ENCODE peak calls at places on chromosomes 12 and 14, in four cellular contexts. One of them, this sample, is unnamed.

GRCh38 chr12:466039-466438 is 6.3 kb downstream of the B4GALNT3 start:
- DNase-seq in NCI-H1105 treated with DMSO at 0.1 percent for 48 hours: no peak
- DNase-seq in activated CD4-positive, CD25-positive, alpha-beta regulatory T cell: no peak
- DNase-seq in Daoy: no peak
- DNase-seq in this sample: no peak

GRCh38 chr12:89064780-89065179 is 287.5 kb downstream of the DUSP6 start:
- DNase-seq in NCI-H1105 treated with DMSO at 0.1 percent for 48 hours: no peak
- DNase-seq in activated CD4-positive, CD25-positive, alpha-beta regulatory T cell: no peak
- DNase-seq in Daoy: peak; percentile 77
- DNase-seq in this sample: no peak

GRCh38 chr14:34766611-34767010 is 52.2 kb upstream of the CFL2 start:
- DNase-seq in NCI-H1105 treated with DMSO at 0.1 percent for 48 hours: no peak
- DNase-seq in activated CD4-positive, CD25-positive, alpha-beta regulatory T cell: no peak
- DNase-seq in Daoy: no peak
- DNase-seq in this sample: no peak

GRCh38 chr12:76085159-76085868 is 829 bp upstream of the NAP1L1 start:
- DNase-seq in NCI-H1105 treated with DMSO at 0.1 percent for 48 hours: no peak
- DNase-seq in activated CD4-positive, CD25-positive, alpha-beta regulatory T cell: no peak
- DNase-seq in Daoy: peak; percentile 55
- DNase-seq in this sample: no peak

GRCh38 chr12:68349921-68350606 is 17.9 kb upstream of the MDM1 start:
- DNase-seq in NCI-H1105 treated with DMSO at 0.1 percent for 48 hours: peak; percentile 98
- DNase-seq in activated CD4-positive, CD25-positive, alpha-beta regulatory T cell: no peak
- DNase-seq in Daoy: peak; percentile 35
- DNase-seq in this sample: peak; percentile 79

GRCh38 chr14:68884031-68885030 is 91.5 kb upstream of the ZFP36L1 start:
- DNase-seq in NCI-H1105 treated with DMSO at 0.1 percent for 48 hours: no peak
- DNase-seq in activated CD4-positive, CD25-positive, alpha-beta regulatory T cell: no peak
- DNase-seq in Daoy: peak; percentile 55
- DNase-seq in this sample: peak; percentile 53

GRCh38 chr14:60721331-60722162 is 2.6 kb downstream of the SIX4 start:
- DNase-seq in NCI-H1105 treated with DMSO at 0.1 percent for 48 hours: peak; percentile 48
- DNase-seq in activated CD4-positive, CD25-positive, alpha-beta regulatory T cell: peak; percentile 23
- DNase-seq in Daoy: peak; percentile 86
- DNase-seq in this sample: peak; percentile 34

GRCh38 chr14:23344481-23344880 is 8.2 kb downstream of the SLC22A17 start:
- DNase-seq in NCI-H1105 treated with DMSO at 0.1 percent for 48 hours: no peak
- DNase-seq in activated CD4-positive, CD25-positive, alpha-beta regulatory T cell: no peak
- DNase-seq in Daoy: no peak
- DNase-seq in this sample: no peak

GRCh38 chr12:42039146-42039545 is 105.5 kb downstream of the GXYLT1 start:
- DNase-seq in NCI-H1105 treated with DMSO at 0.1 percent for 48 hours: no peak
- DNase-seq in activated CD4-positive, CD25-positive, alpha-beta regulatory T cell: no peak
- DNase-seq in Daoy: peak; percentile 17
- DNase-seq in this sample: no peak

GRCh38 chr12:117098361-117099217 is 627 bp downstream of the TESC start:
- DNase-seq in NCI-H1105 treated with DMSO at 0.1 percent for 48 hours: no peak
- DNase-seq in activated CD4-positive, CD25-positive, alpha-beta regulatory T cell: no peak
- DNase-seq in Daoy: no peak
- DNase-seq in this sample: no peak

GRCh38 chr12:66103011-66103913 is 27.3 kb downstream of the LLPH start:
- DNase-seq in NCI-H1105 treated with DMSO at 0.1 percent for 48 hours: no peak
- DNase-seq in activated CD4-positive, CD25-positive, alpha-beta regulatory T cell: no peak
- DNase-seq in Daoy: peak; percentile 17
- DNase-seq in this sample: no peak

GRCh38 chr12:47082963-47083621 is 3.3 kb upstream of the AMIGO2 start:
- DNase-seq in NCI-H1105 treated with DMSO at 0.1 percent for 48 hours: no peak
- DNase-seq in activated CD4-positive, CD25-positive, alpha-beta regulatory T cell: no peak
- DNase-seq in Daoy: peak; percentile 92
- DNase-seq in this sample: no peak

GRCh38 chr12:62977419-62977818 is 42.5 kb upstream of the PPM1H start:
- DNase-seq in NCI-H1105 treated with DMSO at 0.1 percent for 48 hours: no peak
- DNase-seq in activated CD4-positive, CD25-positive, alpha-beta regulatory T cell: no peak
- DNase-seq in Daoy: peak; percentile 74
- DNase-seq in this sample: no peak

GRCh38 chr14:28626780-28627179 is 139.8 kb upstream of the FOXG1 start:
- DNase-seq in NCI-H1105 treated with DMSO at 0.1 percent for 48 hours: no peak
- DNase-seq in activated CD4-positive, CD25-positive, alpha-beta regulatory T cell: no peak
- DNase-seq in Daoy: no peak
- DNase-seq in this sample: no peak

GRCh38 chr14:97453991-97454390 is 656.8 kb downstream of the VRK1 start:
- DNase-seq in NCI-H1105 treated with DMSO at 0.1 percent for 48 hours: no peak
- DNase-seq in activated CD4-positive, CD25-positive, alpha-beta regulatory T cell: no peak
- DNase-seq in Daoy: peak; percentile 66
- DNase-seq in this sample: no peak

GRCh38 chr14:92783813-92784431 is 10.2 kb upstream of the GOLGA5 start:
- DNase-seq in NCI-H1105 treated with DMSO at 0.1 percent for 48 hours: peak; percentile 80
- DNase-seq in activated CD4-positive, CD25-positive, alpha-beta regulatory T cell: no peak
- DNase-seq in Daoy: peak; percentile 32
- DNase-seq in this sample: peak; percentile 68

GRCh38 chr12:6494968-6495367 is 1.1 kb downstream of the NCAPD2 start:
- DNase-seq in NCI-H1105 treated with DMSO at 0.1 percent for 48 hours: no peak
- DNase-seq in activated CD4-positive, CD25-positive, alpha-beta regulatory T cell: no peak
- DNase-seq in Daoy: no peak
- DNase-seq in this sample: no peak

GRCh38 chr14:61461808-61462275 is 140.5 kb downstream of the PRKCH start:
- DNase-seq in NCI-H1105 treated with DMSO at 0.1 percent for 48 hours: peak; percentile 71
- DNase-seq in activated CD4-positive, CD25-positive, alpha-beta regulatory T cell: no peak
- DNase-seq in Daoy: peak; percentile 72
- DNase-seq in this sample: peak; percentile 53

GRCh38 chr14:95057147-95057546 is 100.2 kb downstream of the DICER1 start:
- DNase-seq in NCI-H1105 treated with DMSO at 0.1 percent for 48 hours: no peak
- DNase-seq in activated CD4-positive, CD25-positive, alpha-beta regulatory T cell: no peak
- DNase-seq in Daoy: no peak
- DNase-seq in this sample: no peak

GRCh38 chr12:49832836-49833421 is 4.7 kb upstream of the NCKAP5L start:
- DNase-seq in NCI-H1105 treated with DMSO at 0.1 percent for 48 hours: no peak
- DNase-seq in activated CD4-positive, CD25-positive, alpha-beta regulatory T cell: no peak
- DNase-seq in Daoy: peak; percentile 29
- DNase-seq in this sample: no peak

GRCh38 chr12:70627677-70628076 is 9.6 kb downstream of the PTPRB start:
- DNase-seq in NCI-H1105 treated with DMSO at 0.1 percent for 48 hours: no peak
- DNase-seq in activated CD4-positive, CD25-positive, alpha-beta regulatory T cell: no peak
- DNase-seq in Daoy: no peak
- DNase-seq in this sample: no peak

GRCh38 chr12:46264057-46264456 is 4.8 kb downstream of the SLC38A1 start:
- DNase-seq in NCI-H1105 treated with DMSO at 0.1 percent for 48 hours: no peak
- DNase-seq in activated CD4-positive, CD25-positive, alpha-beta regulatory T cell: no peak
- DNase-seq in Daoy: no peak
- DNase-seq in this sample: no peak

GRCh38 chr12:46209165-46209564 is 59.7 kb downstream of the SLC38A1 start:
- DNase-seq in NCI-H1105 treated with DMSO at 0.1 percent for 48 hours: peak; percentile 56
- DNase-seq in activated CD4-positive, CD25-positive, alpha-beta regulatory T cell: no peak
- DNase-seq in Daoy: peak; percentile 12
- DNase-seq in this sample: no peak

GRCh38 chr12:59030415-59030814 is 110.1 kb upstream of the LRIG3 start:
- DNase-seq in NCI-H1105 treated with DMSO at 0.1 percent for 48 hours: no peak
- DNase-seq in activated CD4-positive, CD25-positive, alpha-beta regulatory T cell: no peak
- DNase-seq in Daoy: no peak
- DNase-seq in this sample: no peak

GRCh38 chr12:103097496-103097895 is 140.0 kb downstream of the ASCL1 start:
- DNase-seq in NCI-H1105 treated with DMSO at 0.1 percent for 48 hours: no peak
- DNase-seq in activated CD4-positive, CD25-positive, alpha-beta regulatory T cell: no peak
- DNase-seq in Daoy: no peak
- DNase-seq in this sample: no peak

GRCh38 chr12:28110329-28110728 is 79.9 kb upstream of the CCDC91 start:
- DNase-seq in NCI-H1105 treated with DMSO at 0.1 percent for 48 hours: no peak
- DNase-seq in activated CD4-positive, CD25-positive, alpha-beta regulatory T cell: no peak
- DNase-seq in Daoy: no peak
- DNase-seq in this sample: no peak

GRCh38 chr12:108394196-108394595 is 55.1 kb upstream of the CMKLR1 start:
- DNase-seq in NCI-H1105 treated with DMSO at 0.1 percent for 48 hours: no peak
- DNase-seq in activated CD4-positive, CD25-positive, alpha-beta regulatory T cell: no peak
- DNase-seq in Daoy: no peak
- DNase-seq in this sample: no peak

GRCh38 chr12:178715-179109 is 35.2 kb downstream of the SLC6A12 start:
- DNase-seq in NCI-H1105 treated with DMSO at 0.1 percent for 48 hours: no peak
- DNase-seq in activated CD4-positive, CD25-positive, alpha-beta regulatory T cell: no peak
- DNase-seq in Daoy: no peak
- DNase-seq in this sample: peak; percentile 48

GRCh38 chr12:3158851-3159465 is 81.8 kb downstream of the TSPAN9 start:
- DNase-seq in NCI-H1105 treated with DMSO at 0.1 percent for 48 hours: no peak
- DNase-seq in activated CD4-positive, CD25-positive, alpha-beta regulatory T cell: no peak
- DNase-seq in Daoy: no peak
- DNase-seq in this sample: no peak

GRCh38 chr14:105299654-105300541 is 903 bp downstream of the BRF1 start:
- DNase-seq in NCI-H1105 treated with DMSO at 0.1 percent for 48 hours: no peak
- DNase-seq in activated CD4-positive, CD25-positive, alpha-beta regulatory T cell: no peak
- DNase-seq in Daoy: no peak
- DNase-seq in this sample: no peak

GRCh38 chr12:96502477-96502876 is 13.1 kb downstream of the CFAP54 start:
- DNase-seq in NCI-H1105 treated with DMSO at 0.1 percent for 48 hours: no peak
- DNase-seq in activated CD4-positive, CD25-positive, alpha-beta regulatory T cell: no peak
- DNase-seq in Daoy: peak; percentile 43
- DNase-seq in this sample: no peak

GRCh38 chr12:102740157-102741032 is 176.6 kb downstream of the PAH start:
- DNase-seq in NCI-H1105 treated with DMSO at 0.1 percent for 48 hours: peak; percentile 67
- DNase-seq in activated CD4-positive, CD25-positive, alpha-beta regulatory T cell: no peak
- DNase-seq in Daoy: no peak
- DNase-seq in this sample: peak; percentile 16

GRCh38 chr12:3453947-3454675 is 36.9 kb upstream of the PRMT8 start:
- DNase-seq in NCI-H1105 treated with DMSO at 0.1 percent for 48 hours: no peak
- DNase-seq in activated CD4-positive, CD25-positive, alpha-beta regulatory T cell: no peak
- DNase-seq in Daoy: peak; percentile 89
- DNase-seq in this sample: no peak

This sample was measured in COR-L47.